ENCODE peak calls at places on chromosome 11, in four cellular contexts. C is stimulated activated naive CD4-positive, alpha-beta T cell; L is epithelial cell of esophagus; F is posterior vena cava. H is an unnamed sample.

GRCh38 chr11:1197886-1198765 is 24.7 kb upstream of the MUC5B start:
- DNase-seq in C (no peak), L (no peak), F (peak; percentile 76), H (no peak)

GRCh38 chr11:115869780-115870431 is 365.7 kb upstream of the CADM1 start:
- DNase-seq in C (no peak), L (peak; percentile 1), F (no peak), H (peak; percentile 3)

GRCh38 chr11:126282361-126282741 is 542 bp upstream of the TIRAP start:
- DNase-seq in C (peak; percentile 30), L (peak; percentile 32), F (peak; percentile 87), H (peak; percentile 34)

GRCh38 chr11:116207349-116207748 is 565.4 kb downstream of the BUD13 start:
- DNase-seq in C (no peak), L (no peak), F (no peak), H (no peak)

GRCh38 chr11:73271936-73272679 is at the start of gene P2RY6:
- DNase-seq in C (no peak), L (peak; percentile 88), F (peak; percentile 81), H (peak; percentile 97)

GRCh38 chr11:110566577-110566976 is 136.8 kb downstream of the FDX1 start:
- DNase-seq in C (no peak), L (no peak), F (no peak), H (no peak)

GRCh38 chr11:111694851-111695250 is 71.3 kb downstream of the PPP2R1B start:
- DNase-seq in C (no peak), L (no peak), F (no peak), H (no peak)

GRCh38 chr11:35281169-35281591 is 138.2 kb downstream of the SLC1A2 start:
- DNase-seq in C (no peak), L (no peak), F (no peak), H (no peak)

GRCh38 chr11:1953489-1954284 is 6.6 kb downstream of the MRPL23 start:
- DNase-seq in C (no peak), L (no peak), F (no peak), H (no peak)

GRCh38 chr11:92390783-92391182 is 166.2 kb downstream of the FAT3 start:
- DNase-seq in C (no peak), L (no peak), F (no peak), H (no peak)

GRCh38 chr11:66996609-66997273 is 21.6 kb downstream of the C11orf86 start:
- DNase-seq in C (no peak), L (no peak), F (no peak), H (no peak)

GRCh38 chr11:90426442-90426841 is 203.6 kb upstream of the CHORDC1 start:
- DNase-seq in C (no peak), L (no peak), F (no peak), H (no peak)

GRCh38 chr11:61499816-61500491 is 8.6 kb upstream of the LRRC10B start:
- DNase-seq in C (no peak), L (no peak), F (no peak), H (no peak)

GRCh38 chr11:44709966-44710365 is 16.8 kb upstream of the TSPAN18 start:
- DNase-seq in C (no peak), L (no peak), F (no peak), H (peak; percentile 14)

GRCh38 chr11:127106142-127106541 is 105.6 kb upstream of the KIRREL3 start:
- DNase-seq in C (no peak), L (peak; percentile 4), F (no peak), H (no peak)

GRCh38 chr11:121058941-121059340 is 35.0 kb downstream of the TBCEL start:
- DNase-seq in C (no peak), L (no peak), F (no peak), H (no peak)

GRCh38 chr11:125170406-125171031 is 6.0 kb downstream of the PKNOX2 start:
- DNase-seq in C (no peak), L (no peak), F (no peak), H (no peak)

GRCh38 chr11:107999759-108000455 is 8.8 kb upstream of the CUL5 start:
- DNase-seq in C (no peak), L (peak; percentile 55), F (no peak), H (peak; percentile 75)

GRCh38 chr11:46336781-46337180 is 10.5 kb upstream of the DGKZ start:
- DNase-seq in C (peak; percentile 28), L (no peak), F (no peak), H (no peak)

GRCh38 chr11:35682230-35683195 is 19.9 kb downstream of the TRIM44 start:
- DNase-seq in C (no peak), L (no peak), F (no peak), H (no peak)

GRCh38 chr11:129937592-129938238 is 42.3 kb upstream of the NFRKB start:
- DNase-seq in C (no peak), L (no peak), F (no peak), H (no peak)

GRCh38 chr11:110972640-110973039 is 260.4 kb upstream of the ARHGAP20 start:
- DNase-seq in C (no peak), L (peak; percentile 37), F (no peak), H (peak; percentile 26)

GRCh38 chr11:103806130-103806900 is 230.1 kb upstream of the DDI1 start:
- DNase-seq in C (no peak), L (peak; percentile 73), F (no peak), H (peak; percentile 66)

GRCh38 chr11:76661306-76661751 is 9.2 kb downstream of the LRRC32 start:
- DNase-seq in C (no peak), L (no peak), F (peak; percentile 40), H (no peak)